ENCODE peak calls at places on chromosomes 16 and 17, in nine cellular contexts. One of them, this sample, is unnamed.

GRCh38 chr17:49363251-49363650 is 1.2 kb upstream of the ZNF652 start:
- DNase-seq in A549: no peak
- DNase-seq in activated CD8-positive, alpha-beta T cell treated with anti-CD3 and anti-CD28 coated beads for 36 hours: no peak
- DNase-seq in PC-3: no peak
- DNase-seq in HL-60: no peak
- DNase-seq in psoas muscle: no peak
- DNase-seq in cardiac fibroblast: no peak
- DNase-seq in astrocyte of the spinal cord: no peak
- DNase-seq in WERI-Rb-1: no peak
- DNase-seq in this sample: no peak

GRCh38 chr16:28264656-28265055 is 27.7 kb upstream of the SBK1 start:
- DNase-seq in A549: no peak
- DNase-seq in activated CD8-positive, alpha-beta T cell treated with anti-CD3 and anti-CD28 coated beads for 36 hours: no peak
- DNase-seq in PC-3: no peak
- DNase-seq in HL-60: peak
- DNase-seq in psoas muscle: peak
- DNase-seq in cardiac fibroblast: peak
- DNase-seq in astrocyte of the spinal cord: no peak
- DNase-seq in WERI-Rb-1: peak
- DNase-seq in this sample: no peak

GRCh38 chr17:43832976-43833829 is at the start of gene MPP3:
- DNase-seq in A549: peak
- DNase-seq in activated CD8-positive, alpha-beta T cell treated with anti-CD3 and anti-CD28 coated beads for 36 hours: peak
- DNase-seq in PC-3: peak
- DNase-seq in HL-60: peak
- DNase-seq in psoas muscle: peak
- DNase-seq in cardiac fibroblast: peak
- DNase-seq in astrocyte of the spinal cord: peak
- DNase-seq in WERI-Rb-1: peak
- DNase-seq in this sample: peak

GRCh38 chr17:37494401-37494831 is 4.7 kb downstream of the DUSP14 start:
- DNase-seq in A549: no peak
- DNase-seq in activated CD8-positive, alpha-beta T cell treated with anti-CD3 and anti-CD28 coated beads for 36 hours: no peak
- DNase-seq in PC-3: no peak
- DNase-seq in HL-60: no peak
- DNase-seq in psoas muscle: no peak
- DNase-seq in cardiac fibroblast: peak
- DNase-seq in astrocyte of the spinal cord: no peak
- DNase-seq in WERI-Rb-1: no peak
- DNase-seq in this sample: no peak

GRCh38 chr16:47611848-47612493 is 150.8 kb downstream of the PHKB start:
- DNase-seq in A549: no peak
- DNase-seq in activated CD8-positive, alpha-beta T cell treated with anti-CD3 and anti-CD28 coated beads for 36 hours: no peak
- DNase-seq in PC-3: no peak
- DNase-seq in HL-60: no peak
- DNase-seq in psoas muscle: no peak
- DNase-seq in cardiac fibroblast: no peak
- DNase-seq in astrocyte of the spinal cord: no peak
- DNase-seq in WERI-Rb-1: no peak
- DNase-seq in this sample: no peak

GRCh38 chr16:63461248-63461841 is 1425.1 kb upstream of the CDH8 start:
- DNase-seq in A549: no peak
- DNase-seq in activated CD8-positive, alpha-beta T cell treated with anti-CD3 and anti-CD28 coated beads for 36 hours: no peak
- DNase-seq in PC-3: peak
- DNase-seq in HL-60: no peak
- DNase-seq in psoas muscle: no peak
- DNase-seq in cardiac fibroblast: peak
- DNase-seq in astrocyte of the spinal cord: peak
- DNase-seq in WERI-Rb-1: peak
- DNase-seq in this sample: peak

GRCh38 chr17:18163528-18163927 is 20.1 kb upstream of the ALKBH5 start:
- DNase-seq in A549: no peak
- DNase-seq in activated CD8-positive, alpha-beta T cell treated with anti-CD3 and anti-CD28 coated beads for 36 hours: no peak
- DNase-seq in PC-3: no peak
- DNase-seq in HL-60: no peak
- DNase-seq in psoas muscle: no peak
- DNase-seq in cardiac fibroblast: no peak
- DNase-seq in astrocyte of the spinal cord: no peak
- DNase-seq in WERI-Rb-1: no peak
- DNase-seq in this sample: no peak

GRCh38 chr16:82470506-82471196 is 156.1 kb upstream of the CDH13 start:
- DNase-seq in A549: no peak
- DNase-seq in activated CD8-positive, alpha-beta T cell treated with anti-CD3 and anti-CD28 coated beads for 36 hours: no peak
- DNase-seq in PC-3: no peak
- DNase-seq in HL-60: no peak
- DNase-seq in psoas muscle: no peak
- DNase-seq in cardiac fibroblast: no peak
- DNase-seq in astrocyte of the spinal cord: no peak
- DNase-seq in WERI-Rb-1: no peak
- DNase-seq in this sample: peak

GRCh38 chr16:4593069-4593468 is 21.6 kb downstream of the UBALD1 start:
- DNase-seq in A549: no peak
- DNase-seq in activated CD8-positive, alpha-beta T cell treated with anti-CD3 and anti-CD28 coated beads for 36 hours: no peak
- DNase-seq in PC-3: no peak
- DNase-seq in HL-60: no peak
- DNase-seq in psoas muscle: no peak
- DNase-seq in cardiac fibroblast: no peak
- DNase-seq in astrocyte of the spinal cord: peak
- DNase-seq in WERI-Rb-1: peak
- DNase-seq in this sample: peak

GRCh38 chr17:21419299-21420239 is 43.4 kb downstream of the KCNJ12 start:
- DNase-seq in A549: no peak
- DNase-seq in activated CD8-positive, alpha-beta T cell treated with anti-CD3 and anti-CD28 coated beads for 36 hours: peak
- DNase-seq in PC-3: no peak
- DNase-seq in HL-60: no peak
- DNase-seq in psoas muscle: no peak
- DNase-seq in cardiac fibroblast: no peak
- DNase-seq in astrocyte of the spinal cord: no peak
- DNase-seq in WERI-Rb-1: no peak
- DNase-seq in this sample: peak

GRCh38 chr17:38750312-38751121 is 2.0 kb upstream of the PSMB3 start:
- DNase-seq in A549: no peak
- DNase-seq in activated CD8-positive, alpha-beta T cell treated with anti-CD3 and anti-CD28 coated beads for 36 hours: peak
- DNase-seq in PC-3: peak
- DNase-seq in HL-60: no peak
- DNase-seq in psoas muscle: no peak
- DNase-seq in cardiac fibroblast: no peak
- DNase-seq in astrocyte of the spinal cord: no peak
- DNase-seq in WERI-Rb-1: no peak
- DNase-seq in this sample: no peak

GRCh38 chr17:38751144-38751802 is 1.3 kb upstream of the PSMB3 start:
- DNase-seq in A549: no peak
- DNase-seq in activated CD8-positive, alpha-beta T cell treated with anti-CD3 and anti-CD28 coated beads for 36 hours: no peak
- DNase-seq in PC-3: peak
- DNase-seq in HL-60: no peak
- DNase-seq in psoas muscle: no peak
- DNase-seq in cardiac fibroblast: no peak
- DNase-seq in astrocyte of the spinal cord: peak
- DNase-seq in WERI-Rb-1: peak
- DNase-seq in this sample: no peak

GRCh38 chr17:38751803-38752118 is 780 bp upstream of the PSMB3 start:
- DNase-seq in A549: peak
- DNase-seq in activated CD8-positive, alpha-beta T cell treated with anti-CD3 and anti-CD28 coated beads for 36 hours: peak
- DNase-seq in PC-3: peak
- DNase-seq in HL-60: peak
- DNase-seq in psoas muscle: peak
- DNase-seq in cardiac fibroblast: peak
- DNase-seq in astrocyte of the spinal cord: peak
- DNase-seq in WERI-Rb-1: peak
- DNase-seq in this sample: peak

GRCh38 chr17:38752930-38753506 is 477 bp downstream of the PSMB3 start:
- DNase-seq in A549: no peak
- DNase-seq in activated CD8-positive, alpha-beta T cell treated with anti-CD3 and anti-CD28 coated beads for 36 hours: no peak
- DNase-seq in PC-3: no peak
- DNase-seq in HL-60: no peak
- DNase-seq in psoas muscle: no peak
- DNase-seq in cardiac fibroblast: no peak
- DNase-seq in astrocyte of the spinal cord: no peak
- DNase-seq in WERI-Rb-1: no peak
- DNase-seq in this sample: no peak

GRCh38 chr17:38752119-38752929 is at the start of gene PSMB3:
- DNase-seq in A549: peak
- DNase-seq in activated CD8-positive, alpha-beta T cell treated with anti-CD3 and anti-CD28 coated beads for 36 hours: peak
- DNase-seq in PC-3: peak
- DNase-seq in HL-60: peak
- DNase-seq in psoas muscle: peak
- DNase-seq in cardiac fibroblast: peak
- DNase-seq in astrocyte of the spinal cord: peak
- DNase-seq in WERI-Rb-1: peak
- DNase-seq in this sample: peak
- TF ChIP-seq CTCF in A549: no peak
- TF ChIP-seq CTCF in activated CD8-positive, alpha-beta T cell treated with anti-CD3 and anti-CD28 coated beads for 36 hours: no peak
- TF ChIP-seq CTCF in PC-3: no peak
- TF ChIP-seq CTCF in HL-60: no peak
- TF ChIP-seq CTCF in psoas muscle: no peak
- TF ChIP-seq CTCF in cardiac fibroblast: no peak
- TF ChIP-seq CTCF in astrocyte of the spinal cord: no peak
- TF ChIP-seq CTCF in WERI-Rb-1: no peak
- TF ChIP-seq CTCF in this sample: no peak

GRCh38 chr17:76570877-76571471 is 14.7 kb downstream of the ST6GALNAC2 start:
- DNase-seq in A549: no peak
- DNase-seq in activated CD8-positive, alpha-beta T cell treated with anti-CD3 and anti-CD28 coated beads for 36 hours: no peak
- DNase-seq in PC-3: peak
- DNase-seq in HL-60: no peak
- DNase-seq in psoas muscle: no peak
- DNase-seq in cardiac fibroblast: no peak
- DNase-seq in astrocyte of the spinal cord: no peak
- DNase-seq in WERI-Rb-1: no peak
- DNase-seq in this sample: no peak
- TF ChIP-seq CTCF in A549: no peak
- TF ChIP-seq CTCF in activated CD8-positive, alpha-beta T cell treated with anti-CD3 and anti-CD28 coated beads for 36 hours: no peak
- TF ChIP-seq CTCF in PC-3: peak
- TF ChIP-seq CTCF in HL-60: no peak
- TF ChIP-seq CTCF in psoas muscle: no peak
- TF ChIP-seq CTCF in cardiac fibroblast: no peak
- TF ChIP-seq CTCF in astrocyte of the spinal cord: no peak
- TF ChIP-seq CTCF in WERI-Rb-1: peak
- TF ChIP-seq CTCF in this sample: no peak

GRCh38 chr17:76383645-76384221 is 676 bp upstream of the SPHK1 start:
- DNase-seq in A549: peak
- DNase-seq in activated CD8-positive, alpha-beta T cell treated with anti-CD3 and anti-CD28 coated beads for 36 hours: peak
- DNase-seq in PC-3: peak
- DNase-seq in HL-60: no peak
- DNase-seq in psoas muscle: peak
- DNase-seq in cardiac fibroblast: peak
- DNase-seq in astrocyte of the spinal cord: peak
- DNase-seq in WERI-Rb-1: peak
- DNase-seq in this sample: peak
- TF ChIP-seq CTCF in A549: no peak
- TF ChIP-seq CTCF in activated CD8-positive, alpha-beta T cell treated with anti-CD3 and anti-CD28 coated beads for 36 hours: peak
- TF ChIP-seq CTCF in PC-3: peak
- TF ChIP-seq CTCF in HL-60: no peak
- TF ChIP-seq CTCF in psoas muscle: peak
- TF ChIP-seq CTCF in cardiac fibroblast: peak
- TF ChIP-seq CTCF in astrocyte of the spinal cord: peak
- TF ChIP-seq CTCF in WERI-Rb-1: peak
- TF ChIP-seq CTCF in this sample: peak

GRCh38 chr16:69138608-69139007 is 6.2 kb downstream of the UTP4 start:
- DNase-seq in A549: no peak
- DNase-seq in activated CD8-positive, alpha-beta T cell treated with anti-CD3 and anti-CD28 coated beads for 36 hours: no peak
- DNase-seq in PC-3: no peak
- DNase-seq in HL-60: no peak
- DNase-seq in psoas muscle: no peak
- DNase-seq in cardiac fibroblast: no peak
- DNase-seq in astrocyte of the spinal cord: no peak
- DNase-seq in WERI-Rb-1: no peak
- DNase-seq in this sample: no peak

GRCh38 chr16:69141936-69142335 is 9.5 kb downstream of the UTP4 start:
- DNase-seq in A549: no peak
- DNase-seq in activated CD8-positive, alpha-beta T cell treated with anti-CD3 and anti-CD28 coated beads for 36 hours: no peak
- DNase-seq in PC-3: no peak
- DNase-seq in HL-60: no peak
- DNase-seq in psoas muscle: no peak
- DNase-seq in cardiac fibroblast: no peak
- DNase-seq in astrocyte of the spinal cord: no peak
- DNase-seq in WERI-Rb-1: no peak
- DNase-seq in this sample: no peak

GRCh38 chr16:69145658-69146057 is 13.2 kb downstream of the UTP4 start:
- DNase-seq in A549: no peak
- DNase-seq in activated CD8-positive, alpha-beta T cell treated with anti-CD3 and anti-CD28 coated beads for 36 hours: no peak
- DNase-seq in PC-3: no peak
- DNase-seq in HL-60: no peak
- DNase-seq in psoas muscle: no peak
- DNase-seq in cardiac fibroblast: peak
- DNase-seq in astrocyte of the spinal cord: no peak
- DNase-seq in WERI-Rb-1: peak
- DNase-seq in this sample: no peak

GRCh38 chr16:69141014-69141413 is 8.6 kb downstream of the UTP4 start:
- DNase-seq in A549: no peak
- DNase-seq in activated CD8-positive, alpha-beta T cell treated with anti-CD3 and anti-CD28 coated beads for 36 hours: no peak
- DNase-seq in PC-3: no peak
- DNase-seq in HL-60: no peak
- DNase-seq in psoas muscle: no peak
- DNase-seq in cardiac fibroblast: no peak
- DNase-seq in astrocyte of the spinal cord: no peak
- DNase-seq in WERI-Rb-1: no peak
- DNase-seq in this sample: peak

GRCh38 chr16:69143116-69143515 is 10.7 kb downstream of the UTP4 start:
- DNase-seq in A549: peak
- DNase-seq in activated CD8-positive, alpha-beta T cell treated with anti-CD3 and anti-CD28 coated beads for 36 hours: no peak
- DNase-seq in PC-3: no peak
- DNase-seq in HL-60: no peak
- DNase-seq in psoas muscle: no peak
- DNase-seq in cardiac fibroblast: peak
- DNase-seq in astrocyte of the spinal cord: no peak
- DNase-seq in WERI-Rb-1: peak
- DNase-seq in this sample: peak
- TF ChIP-seq CTCF in A549: no peak
- TF ChIP-seq CTCF in activated CD8-positive, alpha-beta T cell treated with anti-CD3 and anti-CD28 coated beads for 36 hours: no peak
- TF ChIP-seq CTCF in PC-3: peak
- TF ChIP-seq CTCF in HL-60: no peak
- TF ChIP-seq CTCF in psoas muscle: no peak
- TF ChIP-seq CTCF in cardiac fibroblast: peak
- TF ChIP-seq CTCF in astrocyte of the spinal cord: no peak
- TF ChIP-seq CTCF in WERI-Rb-1: peak
- TF ChIP-seq CTCF in this sample: peak

GRCh38 chr16:19014456-19014855 is 30.7 kb downstream of the TMC7 start:
- DNase-seq in A549: no peak
- DNase-seq in activated CD8-positive, alpha-beta T cell treated with anti-CD3 and anti-CD28 coated beads for 36 hours: no peak
- DNase-seq in PC-3: no peak
- DNase-seq in HL-60: peak
- DNase-seq in psoas muscle: no peak
- DNase-seq in cardiac fibroblast: peak
- DNase-seq in astrocyte of the spinal cord: no peak
- DNase-seq in WERI-Rb-1: peak
- DNase-seq in this sample: peak
- TF ChIP-seq CTCF in A549: peak
- TF ChIP-seq CTCF in activated CD8-positive, alpha-beta T cell treated with anti-CD3 and anti-CD28 coated beads for 36 hours: no peak
- TF ChIP-seq CTCF in PC-3: peak
- TF ChIP-seq CTCF in HL-60: no peak
- TF ChIP-seq CTCF in psoas muscle: no peak
- TF ChIP-seq CTCF in cardiac fibroblast: no peak
- TF ChIP-seq CTCF in astrocyte of the spinal cord: no peak
- TF ChIP-seq CTCF in WERI-Rb-1: peak
- TF ChIP-seq CTCF in this sample: no peak

This sample was measured in glutamatergic neuron.